ENCODE peak calls at places on chromosome 9, in eight cellular contexts. One of them, this sample, is unnamed.

GRCh38 chr9:700365-701282 is 140.9 kb upstream of the DMRT1 start:
- DNase-seq in activated CD4-positive, CD25-positive, alpha-beta regulatory T cell treated with anti-CD3 and anti-CD28 coated beads, Interleukin-2, amount 50 U/mL, for 72 hours: no peak
- DNase-seq in lung: no peak
- DNase-seq in tibial nerve: no peak
- DNase-seq in SIG-M5: no peak
- DNase-seq in cardiac fibroblast: no peak
- DNase-seq in retinal pigment epithelial cell: no peak
- DNase-seq in body of pancreas: no peak
- DNase-seq in this sample: no peak

GRCh38 chr9:112086627-112087026 is 88.5 kb downstream of the SUSD1 start:
- DNase-seq in activated CD4-positive, CD25-positive, alpha-beta regulatory T cell treated with anti-CD3 and anti-CD28 coated beads, Interleukin-2, amount 50 U/mL, for 72 hours: no peak
- DNase-seq in lung: no peak
- DNase-seq in tibial nerve: no peak
- DNase-seq in SIG-M5: no peak
- DNase-seq in cardiac fibroblast: peak; percentile 55
- DNase-seq in retinal pigment epithelial cell: no peak
- DNase-seq in body of pancreas: no peak
- DNase-seq in this sample: no peak

GRCh38 chr9:113011911-113012381 is at the start of gene ZNF883:
- DNase-seq in activated CD4-positive, CD25-positive, alpha-beta regulatory T cell treated with anti-CD3 and anti-CD28 coated beads, Interleukin-2, amount 50 U/mL, for 72 hours: no peak
- DNase-seq in lung: peak; percentile 42
- DNase-seq in tibial nerve: no peak
- DNase-seq in SIG-M5: no peak
- DNase-seq in cardiac fibroblast: peak; percentile 84
- DNase-seq in retinal pigment epithelial cell: peak; percentile 24
- DNase-seq in body of pancreas: peak; percentile 58
- DNase-seq in this sample: no peak

GRCh38 chr9:137705906-137706305 is 87.1 kb downstream of the EHMT1 start:
- DNase-seq in activated CD4-positive, CD25-positive, alpha-beta regulatory T cell treated with anti-CD3 and anti-CD28 coated beads, Interleukin-2, amount 50 U/mL, for 72 hours: no peak
- DNase-seq in lung: no peak
- DNase-seq in tibial nerve: no peak
- DNase-seq in SIG-M5: no peak
- DNase-seq in cardiac fibroblast: no peak
- DNase-seq in retinal pigment epithelial cell: no peak
- DNase-seq in body of pancreas: no peak
- DNase-seq in this sample: no peak

GRCh38 chr9:81592890-81593271 is 96.5 kb downstream of the TLE1 start:
- DNase-seq in activated CD4-positive, CD25-positive, alpha-beta regulatory T cell treated with anti-CD3 and anti-CD28 coated beads, Interleukin-2, amount 50 U/mL, for 72 hours: no peak
- DNase-seq in lung: peak; percentile 30
- DNase-seq in tibial nerve: peak; percentile 25
- DNase-seq in SIG-M5: no peak
- DNase-seq in cardiac fibroblast: no peak
- DNase-seq in retinal pigment epithelial cell: no peak
- DNase-seq in body of pancreas: no peak
- DNase-seq in this sample: no peak

GRCh38 chr9:8717146-8717545 is 917.6 kb upstream of the DMAC1 start:
- DNase-seq in activated CD4-positive, CD25-positive, alpha-beta regulatory T cell treated with anti-CD3 and anti-CD28 coated beads, Interleukin-2, amount 50 U/mL, for 72 hours: no peak
- DNase-seq in lung: no peak
- DNase-seq in tibial nerve: no peak
- DNase-seq in SIG-M5: no peak
- DNase-seq in cardiac fibroblast: no peak
- DNase-seq in retinal pigment epithelial cell: no peak
- DNase-seq in body of pancreas: no peak
- DNase-seq in this sample: no peak

GRCh38 chr9:94638335-94639044 is 828 bp downstream of the FBP1 start:
- DNase-seq in activated CD4-positive, CD25-positive, alpha-beta regulatory T cell treated with anti-CD3 and anti-CD28 coated beads, Interleukin-2, amount 50 U/mL, for 72 hours: no peak
- DNase-seq in lung: no peak
- DNase-seq in tibial nerve: no peak
- DNase-seq in SIG-M5: no peak
- DNase-seq in cardiac fibroblast: no peak
- DNase-seq in retinal pigment epithelial cell: no peak
- DNase-seq in body of pancreas: peak; percentile 45
- DNase-seq in this sample: no peak

GRCh38 chr9:126162611-126163381 is 163.8 kb upstream of the MVB12B start:
- DNase-seq in activated CD4-positive, CD25-positive, alpha-beta regulatory T cell treated with anti-CD3 and anti-CD28 coated beads, Interleukin-2, amount 50 U/mL, for 72 hours: no peak
- DNase-seq in lung: peak; percentile 22
- DNase-seq in tibial nerve: no peak
- DNase-seq in SIG-M5: no peak
- DNase-seq in cardiac fibroblast: no peak
- DNase-seq in retinal pigment epithelial cell: no peak
- DNase-seq in body of pancreas: no peak
- DNase-seq in this sample: no peak

GRCh38 chr9:134328341-134328840 is 2.1 kb downstream of the RXRA start:
- DNase-seq in activated CD4-positive, CD25-positive, alpha-beta regulatory T cell treated with anti-CD3 and anti-CD28 coated beads, Interleukin-2, amount 50 U/mL, for 72 hours: no peak
- DNase-seq in lung: no peak
- DNase-seq in tibial nerve: no peak
- DNase-seq in SIG-M5: no peak
- DNase-seq in cardiac fibroblast: peak; percentile 37
- DNase-seq in retinal pigment epithelial cell: peak; percentile 69
- DNase-seq in body of pancreas: no peak
- DNase-seq in this sample: no peak

GRCh38 chr9:88258587-88258986 is 120.3 kb upstream of the SPATA31C2 start:
- DNase-seq in activated CD4-positive, CD25-positive, alpha-beta regulatory T cell treated with anti-CD3 and anti-CD28 coated beads, Interleukin-2, amount 50 U/mL, for 72 hours: no peak
- DNase-seq in lung: peak; percentile 57
- DNase-seq in tibial nerve: peak; percentile 8
- DNase-seq in SIG-M5: no peak
- DNase-seq in cardiac fibroblast: peak; percentile 52
- DNase-seq in retinal pigment epithelial cell: no peak
- DNase-seq in body of pancreas: peak; percentile 73
- DNase-seq in this sample: no peak

GRCh38 chr9:93684806-93685553 is 108.6 kb downstream of the PHF2 start:
- DNase-seq in activated CD4-positive, CD25-positive, alpha-beta regulatory T cell treated with anti-CD3 and anti-CD28 coated beads, Interleukin-2, amount 50 U/mL, for 72 hours: no peak
- DNase-seq in lung: peak; percentile 10
- DNase-seq in tibial nerve: peak; percentile 1
- DNase-seq in SIG-M5: no peak
- DNase-seq in cardiac fibroblast: peak; percentile 16
- DNase-seq in retinal pigment epithelial cell: no peak
- DNase-seq in body of pancreas: no peak
- DNase-seq in this sample: no peak

GRCh38 chr9:127033059-127033458 is 89.4 kb downstream of the ANGPTL2 start:
- DNase-seq in activated CD4-positive, CD25-positive, alpha-beta regulatory T cell treated with anti-CD3 and anti-CD28 coated beads, Interleukin-2, amount 50 U/mL, for 72 hours: no peak
- DNase-seq in lung: no peak
- DNase-seq in tibial nerve: no peak
- DNase-seq in SIG-M5: no peak
- DNase-seq in cardiac fibroblast: no peak
- DNase-seq in retinal pigment epithelial cell: no peak
- DNase-seq in body of pancreas: no peak
- DNase-seq in this sample: no peak

GRCh38 chr9:4750021-4750673 is 9.1 kb upstream of the AK3 start:
- DNase-seq in activated CD4-positive, CD25-positive, alpha-beta regulatory T cell treated with anti-CD3 and anti-CD28 coated beads, Interleukin-2, amount 50 U/mL, for 72 hours: no peak
- DNase-seq in lung: no peak
- DNase-seq in tibial nerve: peak; percentile 54
- DNase-seq in SIG-M5: no peak
- DNase-seq in cardiac fibroblast: peak; percentile 68
- DNase-seq in retinal pigment epithelial cell: no peak
- DNase-seq in body of pancreas: no peak
- DNase-seq in this sample: no peak

GRCh38 chr9:105044458-105044857 is 116.5 kb upstream of the ABCA1 start:
- DNase-seq in activated CD4-positive, CD25-positive, alpha-beta regulatory T cell treated with anti-CD3 and anti-CD28 coated beads, Interleukin-2, amount 50 U/mL, for 72 hours: no peak
- DNase-seq in lung: no peak
- DNase-seq in tibial nerve: no peak
- DNase-seq in SIG-M5: no peak
- DNase-seq in cardiac fibroblast: no peak
- DNase-seq in retinal pigment epithelial cell: no peak
- DNase-seq in body of pancreas: peak; percentile 37
- DNase-seq in this sample: no peak

GRCh38 chr9:97889941-97890557 is 32.3 kb downstream of the TRMO start:
- DNase-seq in activated CD4-positive, CD25-positive, alpha-beta regulatory T cell treated with anti-CD3 and anti-CD28 coated beads, Interleukin-2, amount 50 U/mL, for 72 hours: peak; percentile 72
- DNase-seq in lung: no peak
- DNase-seq in tibial nerve: no peak
- DNase-seq in SIG-M5: no peak
- DNase-seq in cardiac fibroblast: peak; percentile 16
- DNase-seq in retinal pigment epithelial cell: no peak
- DNase-seq in body of pancreas: no peak
- DNase-seq in this sample: peak; percentile 56

GRCh38 chr9:69443178-69443577 is 118.2 kb downstream of the ENTREP1 start:
- DNase-seq in activated CD4-positive, CD25-positive, alpha-beta regulatory T cell treated with anti-CD3 and anti-CD28 coated beads, Interleukin-2, amount 50 U/mL, for 72 hours: no peak
- DNase-seq in lung: no peak
- DNase-seq in tibial nerve: no peak
- DNase-seq in SIG-M5: no peak
- DNase-seq in cardiac fibroblast: no peak
- DNase-seq in retinal pigment epithelial cell: no peak
- DNase-seq in body of pancreas: no peak
- DNase-seq in this sample: no peak

GRCh38 chr9:110088099-110088498 is 119.9 kb downstream of the C9orf152 start:
- DNase-seq in activated CD4-positive, CD25-positive, alpha-beta regulatory T cell treated with anti-CD3 and anti-CD28 coated beads, Interleukin-2, amount 50 U/mL, for 72 hours: no peak
- DNase-seq in lung: no peak
- DNase-seq in tibial nerve: no peak
- DNase-seq in SIG-M5: no peak
- DNase-seq in cardiac fibroblast: no peak
- DNase-seq in retinal pigment epithelial cell: no peak
- DNase-seq in body of pancreas: no peak
- DNase-seq in this sample: no peak

GRCh38 chr9:25827626-25828025 is 149.4 kb upstream of the TUSC1 start:
- DNase-seq in activated CD4-positive, CD25-positive, alpha-beta regulatory T cell treated with anti-CD3 and anti-CD28 coated beads, Interleukin-2, amount 50 U/mL, for 72 hours: no peak
- DNase-seq in lung: no peak
- DNase-seq in tibial nerve: no peak
- DNase-seq in SIG-M5: no peak
- DNase-seq in cardiac fibroblast: no peak
- DNase-seq in retinal pigment epithelial cell: no peak
- DNase-seq in body of pancreas: no peak
- DNase-seq in this sample: no peak

GRCh38 chr9:72052122-72052521 is 8.3 kb downstream of the C9orf57 start:
- DNase-seq in activated CD4-positive, CD25-positive, alpha-beta regulatory T cell treated with anti-CD3 and anti-CD28 coated beads, Interleukin-2, amount 50 U/mL, for 72 hours: no peak
- DNase-seq in lung: no peak
- DNase-seq in tibial nerve: no peak
- DNase-seq in SIG-M5: no peak
- DNase-seq in cardiac fibroblast: no peak
- DNase-seq in retinal pigment epithelial cell: no peak
- DNase-seq in body of pancreas: no peak
- DNase-seq in this sample: no peak

GRCh38 chr9:93244101-93244500 is 60.2 kb downstream of the WNK2 start:
- DNase-seq in activated CD4-positive, CD25-positive, alpha-beta regulatory T cell treated with anti-CD3 and anti-CD28 coated beads, Interleukin-2, amount 50 U/mL, for 72 hours: no peak
- DNase-seq in lung: no peak
- DNase-seq in tibial nerve: no peak
- DNase-seq in SIG-M5: no peak
- DNase-seq in cardiac fibroblast: no peak
- DNase-seq in retinal pigment epithelial cell: no peak
- DNase-seq in body of pancreas: no peak
- DNase-seq in this sample: no peak

GRCh38 chr9:2526071-2526862 is 95.3 kb upstream of the VLDLR start:
- DNase-seq in activated CD4-positive, CD25-positive, alpha-beta regulatory T cell treated with anti-CD3 and anti-CD28 coated beads, Interleukin-2, amount 50 U/mL, for 72 hours: no peak
- DNase-seq in lung: no peak
- DNase-seq in tibial nerve: no peak
- DNase-seq in SIG-M5: no peak
- DNase-seq in cardiac fibroblast: no peak
- DNase-seq in retinal pigment epithelial cell: no peak
- DNase-seq in body of pancreas: no peak
- DNase-seq in this sample: no peak

GRCh38 chr9:134618163-134618822 is 23.3 kb upstream of the COL5A1 start:
- DNase-seq in activated CD4-positive, CD25-positive, alpha-beta regulatory T cell treated with anti-CD3 and anti-CD28 coated beads, Interleukin-2, amount 50 U/mL, for 72 hours: no peak
- DNase-seq in lung: no peak
- DNase-seq in tibial nerve: no peak
- DNase-seq in SIG-M5: no peak
- DNase-seq in cardiac fibroblast: no peak
- DNase-seq in retinal pigment epithelial cell: no peak
- DNase-seq in body of pancreas: peak; percentile 6
- DNase-seq in this sample: peak; percentile 76